ENCODE peak calls at places on chromosomes 13 and 19, in four cellular contexts. W, K, F and H are unnamed samples.

GRCh38 chr13:31947506-31947905 is 84.1 kb upstream of the FRY start:
- DNase-seq in W (no peak), K (peak), F (no peak), H (no peak)

GRCh38 chr13:42272115-42272756 is at the start of gene AKAP11:
- DNase-seq in W (peak), K (peak), F (peak), H (peak)

GRCh38 chr13:25963681-25964080 is 88.1 kb downstream of the SHISA2 start:
- DNase-seq in W (no peak), K (peak), F (no peak), H (no peak)

GRCh38 chr13:80945328-80945727 is 604.4 kb upstream of the SPRY2 start:
- DNase-seq in W (no peak), K (no peak), F (no peak), H (peak)

GRCh38 chr19:2345794-2346663 is 14.0 kb upstream of the TMPRSS9 start:
- DNase-seq in W (peak), K (no peak), F (no peak), H (no peak)

GRCh38 chr13:41588899-41589298 is 131.5 kb downstream of the RGCC start:
- DNase-seq in W (peak), K (peak), F (peak), H (peak)

GRCh38 chr19:14337510-14337909 is 43.7 kb upstream of the ADGRE5 start:
- DNase-seq in W (peak), K (no peak), F (peak), H (peak)

GRCh38 chr13:36804588-36804987 is 14.4 kb upstream of the RFXAP start:
- DNase-seq in W (no peak), K (no peak), F (no peak), H (no peak)

GRCh38 chr13:51978836-51979556 is 32.3 kb downstream of the ATP7B start:
- DNase-seq in W (peak), K (no peak), F (no peak), H (no peak)

GRCh38 chr19:41398603-41399002 is 985 bp downstream of the BCKDHA start:
- DNase-seq in W (no peak), K (no peak), F (no peak), H (no peak)

GRCh38 chr19:18712981-18713380 is 29.5 kb downstream of the CRTC1 start:
- DNase-seq in W (no peak), K (no peak), F (no peak), H (no peak)

GRCh38 chr19:33498391-33499000 is 23.1 kb downstream of the PEPD start:
- DNase-seq in W (no peak), K (no peak), F (no peak), H (no peak)

GRCh38 chr19:41225238-41226052 is 6.4 kb downstream of the AXL start:
- DNase-seq in W (peak), K (peak), F (peak), H (no peak)

GRCh38 chr13:43802511-43802910 is 15.7 kb upstream of the ENOX1 start:
- DNase-seq in W (no peak), K (no peak), F (no peak), H (peak)

GRCh38 chr13:26508885-26509284 is 48.6 kb upstream of the WASF3 start:
- DNase-seq in W (no peak), K (peak), F (no peak), H (no peak)

GRCh38 chr13:113923376-113924063 is 50.4 kb downstream of the C13orf46 start:
- DNase-seq in W (no peak), K (no peak), F (no peak), H (no peak)

GRCh38 chr19:3275068-3275582 is 50.7 kb downstream of the CELF5 start:
- DNase-seq in W (peak), K (no peak), F (peak), H (peak)

GRCh38 chr19:372306-372890 is 27.8 kb upstream of the MIER2 start:
- DNase-seq in W (no peak), K (peak), F (no peak), H (peak)